ENCODE peak calls at places on chromosomes 5 and 9, in five cellular contexts. Y, U, P, W and X are unnamed samples.

GRCh38 chr9:91151014-91151740 is 210.5 kb downstream of the AUH start:
- DNase-seq in Y (peak; percentile 51), U (no peak), P (no peak), W (no peak), X (peak; percentile 49)

GRCh38 chr9:100598641-100599145 is 20.8 kb downstream of the CAVIN4 start:
- DNase-seq in Y (peak; percentile 44), U (peak; percentile 69), P (peak; percentile 66), W (peak; percentile 92), X (peak; percentile 39)

GRCh38 chr5:126544087-126544740 is 50.8 kb downstream of the ALDH7A1 start:
- DNase-seq in Y (peak; percentile 25), U (peak; percentile 58), P (peak; percentile 37), W (no peak), X (peak; percentile 23)

GRCh38 chr9:130043654-130044623 is 950 bp upstream of the FNBP1 start:
- DNase-seq in Y (no peak), U (peak; percentile 83), P (peak; percentile 58), W (no peak), X (no peak)

GRCh38 chr9:136197930-136198604 is 6.9 kb downstream of the LHX3 start:
- DNase-seq in Y (no peak), U (no peak), P (no peak), W (no peak), X (no peak)

GRCh38 chr9:135745686-135746324 is 43.8 kb downstream of the KCNT1 start:
- DNase-seq in Y (no peak), U (no peak), P (no peak), W (no peak), X (no peak)

GRCh38 chr5:178460598-178461425 is 129.4 kb downstream of the COL23A1 start:
- DNase-seq in Y (peak; percentile 39), U (peak; percentile 20), P (peak; percentile 83), W (peak; percentile 39), X (peak; percentile 47)

GRCh38 chr9:77598510-77598909 is 49.6 kb downstream of the GNA14 start:
- DNase-seq in Y (no peak), U (no peak), P (no peak), W (no peak), X (no peak)

GRCh38 chr5:142924135-142924883 is 154.1 kb downstream of the ARHGAP26 start:
- DNase-seq in Y (no peak), U (no peak), P (no peak), W (no peak), X (no peak)

GRCh38 chr5:180438785-180439780 is 55.1 kb upstream of the CNOT6 start:
- DNase-seq in Y (no peak), U (no peak), P (no peak), W (no peak), X (no peak)

GRCh38 chr5:113218906-113219517 is 215.8 kb downstream of the TSSK1B start:
- DNase-seq in Y (no peak), U (no peak), P (no peak), W (no peak), X (no peak)

GRCh38 chr5:76386360-76386759 is 16.7 kb upstream of the IQGAP2 start:
- DNase-seq in Y (no peak), U (no peak), P (no peak), W (no peak), X (no peak)

GRCh38 chr5:127330116-127330515 is 39.5 kb downstream of the MEGF10 start:
- DNase-seq in Y (no peak), U (no peak), P (no peak), W (no peak), X (no peak)

GRCh38 chr5:132195727-132196126 is 31.9 kb downstream of the P4HA2 start:
- DNase-seq in Y (no peak), U (no peak), P (no peak), W (no peak), X (no peak)

GRCh38 chr5:159156839-159157238 is 52.5 kb downstream of the RNF145 start:
- DNase-seq in Y (peak; percentile 22), U (peak; percentile 64), P (peak; percentile 72), W (no peak), X (peak; percentile 11)

GRCh38 chr5:56815657-56816545 is 552 bp downstream of the MAP3K1 start:
- DNase-seq in Y (peak; percentile 49), U (no peak), P (peak; percentile 37), W (no peak), X (peak; percentile 42)

GRCh38 chr9:109331353-109331752 is 10.5 kb upstream of the EPB41L4B start:
- DNase-seq in Y (no peak), U (no peak), P (no peak), W (no peak), X (no peak)
- TF ChIP-seq TAF1 in Y (no peak), U (no peak), P (no peak), W (no peak), X (no peak)

DNA sequence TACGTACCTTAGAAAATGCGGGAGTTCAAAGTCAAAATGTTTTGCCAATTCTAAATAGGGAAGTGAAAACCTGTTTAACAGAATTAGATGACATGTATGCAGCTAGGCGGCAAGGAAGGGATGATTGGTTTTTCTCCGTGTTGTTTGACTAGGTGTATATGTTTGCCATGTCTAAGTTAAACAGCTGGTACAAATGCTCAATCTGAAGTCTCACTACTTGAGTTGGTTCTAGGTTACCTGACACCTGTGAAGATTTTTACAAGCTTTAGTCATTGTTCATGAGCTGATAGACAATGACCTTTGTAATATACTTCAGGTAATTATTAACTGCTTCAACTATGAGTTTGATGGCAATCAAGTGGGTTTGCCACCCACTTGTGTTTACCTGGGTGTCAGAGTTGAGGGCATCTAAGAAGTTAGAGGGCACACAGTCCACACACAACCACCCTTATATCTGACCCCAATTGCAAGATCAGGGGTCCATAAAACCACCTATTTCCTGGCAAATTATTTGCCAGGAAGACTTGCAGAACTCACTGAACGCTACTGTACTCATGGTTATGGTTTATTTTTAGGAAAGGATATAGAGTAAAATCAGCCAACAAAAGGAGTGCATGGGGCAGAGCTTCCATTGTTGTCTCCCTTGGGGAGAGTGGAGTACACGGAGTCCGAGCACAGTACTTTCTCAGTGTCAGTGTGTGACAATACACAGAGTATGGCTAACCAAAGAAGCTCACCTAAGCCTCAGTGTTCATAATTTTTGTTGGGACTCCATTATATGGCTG is 74.5 kb downstream of the SLC44A1 start:
- DNase-seq in Y (no peak), U (peak; percentile 79), P (no peak), W (no peak), X (no peak)
- TF ChIP-seq POLR2A in Y (no peak), U (no peak), P (no peak), W (no peak), X (no peak)

GRCh38 chr9:121656941-121657340 is 5.5 kb downstream of the DAB2IP start:
- DNase-seq in Y (no peak), U (no peak), P (no peak), W (no peak), X (no peak)

GRCh38 chr9:121660367-121660766 is 8.9 kb downstream of the DAB2IP start:
- DNase-seq in Y (no peak), U (no peak), P (no peak), W (no peak), X (no peak)

GRCh38 chr9:121658591-121658990 is 7.2 kb downstream of the DAB2IP start:
- DNase-seq in Y (no peak), U (no peak), P (no peak), W (no peak), X (no peak)

GRCh38 chr9:121660876-121661275 is 9.4 kb downstream of the DAB2IP start:
- DNase-seq in Y (no peak), U (no peak), P (no peak), W (no peak), X (no peak)

GRCh38 chr9:121658166-121658565 is 6.7 kb downstream of the DAB2IP start:
- DNase-seq in Y (no peak), U (no peak), P (no peak), W (no peak), X (no peak)
- TF ChIP-seq POLR2AphosphoS5 in Y (no peak), U (no peak), P (no peak), W (no peak), X (no peak)

GRCh38 chr5:153780876-153781275 is 257.8 kb downstream of the FAM114A2 start:
- DNase-seq in Y (no peak), U (no peak), P (no peak), W (no peak), X (no peak)

GRCh38 chr5:153783278-153783677 is 255.4 kb downstream of the FAM114A2 start:
- DNase-seq in Y (no peak), U (no peak), P (no peak), W (no peak), X (no peak)

GRCh38 chr5:153784277-153784676 is 254.4 kb downstream of the FAM114A2 start:
- DNase-seq in Y (no peak), U (no peak), P (no peak), W (no peak), X (no peak)

GRCh38 chr5:153781325-153781724 is 257.4 kb downstream of the FAM114A2 start:
- DNase-seq in Y (no peak), U (no peak), P (no peak), W (no peak), X (no peak)

DNA sequence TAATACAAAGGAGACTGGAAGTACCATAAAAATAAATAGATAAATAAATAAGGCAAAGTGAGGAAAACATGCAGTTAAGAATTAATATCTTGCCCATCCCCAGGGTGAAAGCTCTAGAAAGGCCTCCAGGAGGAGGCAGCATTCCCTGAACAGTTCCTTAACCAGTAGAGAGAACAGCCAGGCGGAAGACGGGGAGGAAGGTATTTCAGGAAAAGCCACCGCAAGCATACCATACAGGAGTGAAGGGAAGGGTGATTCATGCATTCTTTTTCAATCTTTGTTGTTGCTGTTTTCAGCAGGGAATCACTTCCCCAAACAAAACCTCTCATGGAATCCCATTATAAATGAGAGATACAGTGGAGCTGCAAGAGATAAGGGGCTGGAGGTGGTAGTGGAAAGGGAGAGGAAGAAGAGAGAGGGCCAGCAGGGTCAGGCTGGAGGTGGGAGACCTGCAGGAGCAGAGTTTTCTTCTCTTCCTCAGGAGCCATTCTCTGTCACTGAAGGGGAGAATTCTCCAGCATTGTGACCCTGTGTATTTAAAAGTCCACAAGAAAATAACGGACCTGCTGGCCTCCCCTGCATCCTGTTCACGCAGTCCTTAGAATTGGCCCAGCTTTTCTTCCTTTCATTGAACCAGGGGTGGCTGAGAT is 256.0 kb downstream of the FAM114A2 start:
- DNase-seq in Y (no peak), U (no peak), P (no peak), W (peak; percentile 47), X (no peak)
- TF ChIP-seq TAF1 in Y (no peak), U (no peak), P (no peak), W (no peak), X (no peak)

DNA sequence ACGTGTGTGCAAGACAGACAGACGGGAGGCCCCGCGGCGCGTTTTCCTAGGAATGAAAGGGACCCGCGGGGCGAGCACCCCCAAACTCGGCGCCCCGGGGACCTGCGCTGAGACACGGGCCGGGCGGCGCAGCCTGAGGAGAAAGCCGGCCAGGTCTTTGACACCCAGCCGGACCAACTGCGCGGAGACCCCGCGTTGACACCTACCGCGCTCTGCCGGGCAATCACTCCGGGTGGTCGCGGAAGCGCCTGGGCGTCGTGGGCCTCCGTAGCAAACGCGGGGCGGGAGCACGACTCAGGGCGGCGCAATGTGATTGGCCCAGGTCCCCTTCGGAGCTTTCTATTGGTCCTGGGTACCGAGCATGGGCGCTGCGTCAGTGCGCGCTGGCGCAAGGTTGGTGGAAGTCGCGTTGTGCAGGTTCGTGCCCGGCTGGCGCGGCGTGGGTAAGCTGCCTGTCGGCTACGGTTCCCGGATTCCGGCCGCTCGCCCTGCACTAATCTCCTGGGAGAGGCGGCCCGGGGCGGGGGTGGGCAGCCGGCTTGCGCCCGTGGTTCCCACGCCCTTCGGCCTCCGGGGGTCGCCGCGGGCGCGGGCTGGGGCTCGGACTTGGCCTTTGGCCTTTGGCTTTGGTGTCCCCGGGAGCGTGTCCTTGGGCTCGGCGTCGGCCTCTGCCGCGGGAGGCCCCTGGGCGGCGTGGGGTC is at the start of the genes FASTKD3 and MTRR:
- DNase-seq in Y (peak; percentile 81), U (peak; percentile 84), P (peak; percentile 98), W (no peak), X (peak; percentile 80)
- TF ChIP-seq POLR2A in Y (peak; percentile 89), U (peak; percentile 92), P (peak; percentile 88), W (no peak), X (peak; percentile 93)

GRCh38 chr5:9148242-9148641 is 397.6 kb downstream of the SEMA5A start:
- DNase-seq in Y (no peak), U (no peak), P (no peak), W (no peak), X (no peak)
- TF ChIP-seq POLR2AphosphoS5 in Y (no peak), U (no peak), P (no peak), W (no peak), X (no peak)